ENCODE peak calls at places on chromosome 22, in six cellular contexts. N is dorsolateral prefrontal cortex, B is HFFc6, R is breast epithelium, D is cardiac muscle cell, F is Peyer's patch. W is an unnamed sample.

GRCh38 chr22:39135092-39135896 is 17.2 kb downstream of the CBX7 start:
- DNase-seq in F (peak; percentile 55), D (peak; percentile 48), N (peak; percentile 32), R (peak; percentile 50), B (peak; percentile 28), W (peak; percentile 82)

GRCh38 chr22:47138898-47139789 is 376.7 kb downstream of the TBC1D22A start:
- DNase-seq in D (no peak), R (no peak), B (no peak), N (no peak), F (no peak), W (no peak)

GRCh38 chr22:19942886-19943664 is 1.5 kb upstream of the TXNRD2 start:
- DNase-seq in R (no peak), B (peak; percentile 82), D (peak; percentile 90), F (no peak), N (no peak), W (no peak)

GRCh38 chr22:47294222-47294532 is 531.7 kb downstream of the TBC1D22A start:
- DNase-seq in R (peak; percentile 40), D (peak; percentile 48), B (peak; percentile 32), F (peak; percentile 46), N (no peak), W (no peak)

GRCh38 chr22:40805239-40805638 is 13.9 kb downstream of the SLC25A17 start:
- DNase-seq in D (no peak), B (no peak), N (no peak), F (no peak), R (no peak), W (no peak)

GRCh38 chr22:36471341-36471821 is 10.1 kb downstream of the TXN2 start:
- DNase-seq in B (peak; percentile 81), D (peak; percentile 28), F (no peak), R (no peak), N (no peak), W (no peak)

GRCh38 chr22:23518381-23519187 is 61.5 kb downstream of the IGLL1 start:
- DNase-seq in D (no peak), R (no peak), B (no peak), N (no peak), F (no peak), W (no peak)

GRCh38 chr22:47018010-47018910 is 255.8 kb downstream of the TBC1D22A start:
- DNase-seq in F (peak; percentile 42), B (no peak), D (no peak), N (peak; percentile 31), R (no peak), W (no peak)

GRCh38 chr22:20107471-20107901 is 8.4 kb upstream of the RANBP1 start:
- DNase-seq in R (no peak), F (no peak), D (no peak), N (no peak), B (no peak), W (peak; percentile 6)

GRCh38 chr22:47571616-47572015 is 809.2 kb downstream of the TBC1D22A start:
- DNase-seq in B (no peak), D (no peak), N (no peak), R (no peak), F (no peak), W (no peak)

DNA sequence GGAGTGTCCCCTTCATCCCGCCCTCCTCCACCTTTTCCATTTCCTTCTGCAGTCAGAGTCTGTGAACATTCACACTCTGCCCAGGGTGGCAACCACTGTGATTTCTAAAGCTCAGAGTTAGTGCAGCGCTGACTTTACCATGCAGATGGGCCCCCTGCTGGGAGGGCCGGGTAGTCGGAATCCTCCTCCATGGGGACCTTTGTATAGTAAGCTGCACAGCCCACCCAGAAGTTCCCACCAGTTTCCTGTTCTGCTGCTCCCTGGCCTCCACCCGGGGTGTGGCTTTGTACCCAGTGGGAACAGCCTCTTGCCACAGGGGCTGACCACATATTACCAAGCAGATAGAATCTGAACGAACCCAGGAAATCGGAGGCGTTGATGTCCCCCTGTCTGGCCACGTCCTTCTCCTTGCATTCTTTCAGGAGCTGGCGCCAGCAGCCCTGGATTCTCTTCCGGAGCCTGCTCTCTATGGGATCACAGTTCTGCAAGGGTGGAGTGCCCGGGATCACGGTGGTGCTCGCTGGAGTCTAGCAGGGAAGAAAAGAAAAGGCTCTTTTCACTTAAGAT is 125.3 kb downstream of the MPPED1 start:
- DNase-seq in F (peak; percentile 28), R (no peak), N (no peak), D (no peak), B (no peak), W (no peak)
- TF ChIP-seq CTCF in F (no peak), R (no peak), N (no peak), D (no peak), B (peak; percentile 25), W (no peak)

GRCh38 chr22:18068991-18069390 is 8.8 kb upstream of the PEX26 start:
- DNase-seq in D (no peak), N (no peak), F (no peak), R (no peak), B (no peak), W (no peak)

GRCh38 chr22:18075101-18075730 is 2.6 kb upstream of the PEX26 start:
- DNase-seq in F (no peak), D (no peak), N (no peak), R (no peak), B (no peak), W (no peak)

GRCh38 chr22:18070041-18070440 is 7.7 kb upstream of the PEX26 start:
- DNase-seq in B (no peak), F (no peak), R (no peak), N (no peak), D (no peak), W (no peak)

GRCh38 chr22:18070556-18071306 is 7.1 kb upstream of the PEX26 start:
- DNase-seq in B (no peak), R (no peak), D (no peak), N (no peak), F (no peak), W (no peak)

GRCh38 chr22:18071968-18072310 is 5.9 kb upstream of the PEX26 start:
- DNase-seq in D (no peak), R (no peak), B (no peak), F (no peak), N (no peak), W (no peak)
- TF ChIP-seq CTCF in D (no peak), R (no peak), B (no peak), F (no peak), N (no peak), W (no peak)

GRCh38 chr22:29856496-29856895 is 18.4 kb upstream of the ASCC2 start:
- DNase-seq in N (no peak), R (no peak), F (no peak), D (no peak), B (no peak), W (no peak)

GRCh38 chr22:29859976-29860766 is 22.1 kb upstream of the ASCC2 start:
- DNase-seq in N (no peak), D (no peak), R (no peak), F (peak; percentile 2), B (no peak), W (no peak)

GRCh38 chr22:29854432-29854831 is 16.4 kb upstream of the ASCC2 start:
- DNase-seq in D (no peak), R (no peak), N (no peak), B (no peak), F (peak; percentile 22), W (no peak)

DNA sequence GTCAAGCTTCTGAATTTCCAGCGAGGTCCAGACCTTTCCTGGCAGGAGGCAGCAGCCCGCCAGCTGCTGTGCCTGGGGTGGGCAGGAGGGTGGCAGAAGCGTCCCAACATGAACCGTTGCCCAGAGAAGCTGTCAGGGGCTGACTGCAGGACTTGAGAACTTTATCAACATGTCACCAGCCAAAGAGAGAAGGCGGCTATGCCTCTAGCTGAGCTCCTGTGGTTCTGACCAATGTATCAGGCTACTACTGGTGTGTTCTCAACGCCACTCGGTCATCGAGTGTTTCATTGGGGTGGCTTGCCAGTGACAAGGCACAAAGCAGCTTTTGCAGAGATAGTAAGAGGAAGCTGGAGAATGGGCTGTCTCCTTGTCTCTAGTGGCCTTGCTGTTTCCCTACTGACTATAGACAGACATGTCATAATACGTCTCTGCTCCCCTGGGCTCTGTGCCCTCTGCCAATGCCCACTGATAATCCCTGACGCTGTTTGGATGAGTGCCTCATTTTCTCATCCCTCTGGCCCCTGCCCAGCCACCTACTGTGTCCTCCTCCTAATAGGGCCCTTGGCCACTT is 17.6 kb upstream of the ASCC2 start:
- DNase-seq in D (no peak), R (no peak), F (peak; percentile 15), N (no peak), B (no peak), W (no peak)
- TF ChIP-seq CTCF in D (no peak), R (no peak), F (no peak), N (no peak), B (no peak), W (no peak)

GRCh38 chr22:45065726-45066125 is 55.9 kb upstream of the PHF21B start:
- DNase-seq in R (no peak), D (no peak), N (no peak), B (no peak), F (no peak), W (no peak)

GRCh38 chr22:45064313-45065268 is 54.8 kb upstream of the PHF21B start:
- DNase-seq in F (no peak), D (peak; percentile 37), R (no peak), N (no peak), B (peak; percentile 55), W (no peak)

GRCh38 chr22:45058622-45058912 is 48.8 kb upstream of the PHF21B start:
- DNase-seq in F (no peak), N (no peak), B (no peak), D (no peak), R (no peak), W (no peak)

GRCh38 chr22:45059296-45059695 is 49.5 kb upstream of the PHF21B start:
- DNase-seq in B (no peak), R (no peak), D (no peak), N (no peak), F (no peak), W (no peak)

DNA sequence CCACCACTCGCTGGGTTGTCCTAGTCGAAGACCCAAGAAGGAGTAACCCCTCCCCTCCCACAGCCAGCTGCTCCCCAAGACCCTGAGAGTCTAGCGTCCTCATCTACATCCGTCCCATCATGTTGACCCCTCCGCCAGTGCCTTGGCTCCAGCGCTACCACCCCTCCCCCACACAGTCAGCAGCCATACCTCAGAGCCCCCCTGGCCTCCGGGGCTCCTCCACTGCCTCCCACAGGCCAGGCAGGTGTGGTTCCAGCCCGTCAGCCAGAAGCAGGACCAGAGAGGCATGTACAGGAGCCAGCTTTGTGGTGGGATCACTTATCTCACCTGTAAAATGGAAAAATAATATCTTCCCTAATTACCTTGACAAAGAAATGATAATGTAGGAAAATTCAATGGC is 51.5 kb upstream of the PHF21B start:
- DNase-seq in B (no peak), R (no peak), F (no peak), N (no peak), D (no peak), W (no peak)
- TF ChIP-seq CTCF in B (no peak), R (no peak), F (no peak), N (no peak), D (no peak), W (no peak)

DNA sequence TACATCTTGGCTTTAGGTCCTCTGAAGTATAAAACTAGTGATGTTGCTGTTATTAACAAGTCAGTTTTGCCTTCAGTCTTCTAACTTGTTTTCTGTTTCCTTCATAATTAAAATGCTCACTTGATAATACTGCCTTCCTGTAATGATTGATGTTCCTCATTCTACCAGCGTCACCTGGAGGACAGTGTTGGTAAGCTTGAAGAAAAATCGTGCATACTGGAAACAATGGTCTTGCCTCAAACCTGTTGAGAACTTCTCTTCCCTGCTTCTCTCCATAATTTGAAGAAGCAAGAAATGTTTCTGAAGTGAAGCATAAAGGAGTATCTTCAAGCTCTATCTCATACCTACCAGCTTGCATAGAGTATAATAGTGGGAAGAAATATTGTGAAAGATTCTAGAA is 3.0 kb downstream of the YWHAH start:
- DNase-seq in B (no peak), F (peak; percentile 68), N (no peak), R (no peak), D (peak; percentile 41), W (no peak)
- TF ChIP-seq CTCF in B (no peak), F (peak; percentile 36), N (peak; percentile 37), R (no peak), D (peak; percentile 48), W (peak; percentile 8)